ENCODE peak calls at places on chromosomes 16 and 17, in ten cellular contexts. P is CD8-positive, alpha-beta T cell; U is psoas muscle; S is neural progenitor cell; E is testis; Q is stomach; C is right atrium auricular region; T is PC-3; K is transverse colon; V is heart left ventricle. G is an unnamed sample.

GRCh38 chr16:70650216-70650615 is 3.9 kb downstream of the IL34 start:
- DNase-seq in K (no peak), C (no peak), S (no peak), Q (no peak), P (no peak), V (no peak), T (no peak), E (no peak), U (no peak), G (no peak)

GRCh38 chr16:22348296-22348695 is 26.1 kb downstream of the CDR2 start:
- DNase-seq in V (no peak), Q (no peak), E (no peak), U (no peak), S (no peak), C (no peak), P (no peak), T (peak; percentile 67), K (no peak), G (no peak)

GRCh38 chr17:41354538-41354937 is 3.9 kb upstream of the KRT33A start:
- DNase-seq in Q (no peak), T (no peak), P (no peak), C (no peak), S (no peak), K (no peak), E (no peak), U (no peak), V (no peak), G (no peak)

GRCh38 chr17:39739020-39739884 is 1.5 kb downstream of the GRB7 start:
- DNase-seq in K (peak; percentile 91), P (no peak), S (peak; percentile 73), Q (peak; percentile 89), E (peak; percentile 54), U (no peak), V (no peak), T (peak; percentile 72), C (no peak), G (no peak)

GRCh38 chr17:67258836-67259468 is 14.0 kb upstream of the HELZ start:
- DNase-seq in V (no peak), C (peak; percentile 50), Q (no peak), T (no peak), K (peak; percentile 23), S (no peak), U (no peak), P (peak; percentile 29), E (no peak), G (peak; percentile 30)

GRCh38 chr16:13503960-13504635 is 415.9 kb upstream of the ERCC4 start:
- DNase-seq in E (no peak), K (no peak), V (no peak), C (no peak), T (no peak), Q (no peak), S (no peak), U (no peak), P (no peak), G (no peak)

GRCh38 chr17:64572682-64573154 is 65.9 kb downstream of the CEP95 start:
- DNase-seq in K (no peak), S (no peak), C (no peak), E (no peak), Q (no peak), U (no peak), T (peak; percentile 70), V (no peak), P (no peak), G (no peak)

GRCh38 chr17:56297142-56297541 is 143.9 kb downstream of the ANKFN1 start:
- DNase-seq in K (no peak), T (no peak), Q (no peak), C (no peak), P (no peak), S (no peak), E (no peak), V (no peak), U (no peak), G (peak; percentile 96)

GRCh38 chr16:72621651-72622050 is 426.3 kb downstream of the ZFHX3 start:
- DNase-seq in U (no peak), K (no peak), S (no peak), Q (no peak), C (no peak), V (no peak), E (no peak), T (no peak), P (no peak), G (no peak)

GRCh38 chr17:17681744-17682292 is 560 bp downstream of the RAI1 start:
- DNase-seq in C (no peak), S (peak; percentile 68), K (peak; percentile 40), V (peak; percentile 53), U (peak; percentile 55), E (peak; percentile 54), T (peak; percentile 33), Q (no peak), P (peak; percentile 21), G (peak; percentile 56)

GRCh38 chr16:46719528-46719927 is 28.6 kb downstream of the MYLK3 start:
- DNase-seq in K (no peak), Q (no peak), E (no peak), T (no peak), C (no peak), V (no peak), P (no peak), S (no peak), U (no peak), G (no peak)
- H3K4me1 ChIP-seq in K (no peaks in the 10 kb centered on the region), Q (no peaks in the 10 kb centered on the region), E (no peaks in the 10 kb centered on the region), T (no peaks in the 10 kb centered on the region), C (no peaks in the 10 kb centered on the region), V (no peaks in the 10 kb centered on the region), P (no peaks in the 10 kb centered on the region), S (no peaks in the 10 kb centered on the region), U (peaks cover 14% of the 10 kb centered on the region), G (no peaks in the 10 kb centered on the region)

DNA sequence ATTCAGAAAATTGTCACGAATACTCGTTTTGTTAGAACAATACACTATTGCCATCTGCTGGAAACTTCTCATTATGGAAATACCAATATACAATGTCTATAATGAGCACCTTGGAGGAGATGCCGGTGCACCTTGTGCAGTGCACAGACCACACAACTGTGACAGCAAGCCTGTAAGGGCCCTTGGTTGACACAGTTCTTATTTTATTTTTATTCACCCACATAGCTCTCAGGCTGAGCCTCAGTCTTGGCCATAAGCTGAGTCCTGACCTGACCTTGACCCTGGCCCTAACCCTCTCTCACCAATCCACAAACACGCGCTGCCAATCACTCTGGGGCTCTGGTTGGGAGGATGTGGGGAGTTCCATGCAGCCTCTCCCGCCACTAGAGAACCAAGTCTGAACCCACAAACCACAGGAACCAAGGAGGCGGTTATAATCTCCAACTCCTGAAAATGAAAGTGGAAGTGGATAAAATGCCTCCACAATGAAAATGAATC is 7.6 kb downstream of the AIPL1 start:
- DNase-seq in U (no peak), Q (no peak), C (no peak), P (peak; percentile 18), K (no peak), S (no peak), T (peak; percentile 48), V (no peak), E (no peak), G (peak; percentile 77)
- TF ChIP-seq CTCF in U (no peak), Q (no peak), C (no peak), P (no peak), K (no peak), S (no peak), T (peak; percentile 42), V (no peak), E (no peak), G (peak; percentile 48)

GRCh38 chr17:47995241-47995935 is 24.5 kb downstream of the CDK5RAP3 start:
- DNase-seq in P (no peak), U (no peak), T (no peak), S (peak; percentile 86), Q (no peak), C (no peak), K (no peak), E (no peak), V (no peak), G (no peak)

GRCh38 chr17:47996201-47996600 is 25.3 kb downstream of the CDK5RAP3 start:
- DNase-seq in T (no peak), S (no peak), K (no peak), U (no peak), P (no peak), Q (no peak), V (no peak), E (no peak), C (no peak), G (no peak)

GRCh38 chr17:47993031-47993546 is 22.2 kb downstream of the CDK5RAP3 start:
- DNase-seq in S (no peak), Q (no peak), C (no peak), T (no peak), P (no peak), E (no peak), K (no peak), U (no peak), V (no peak), G (no peak)

GRCh38 chr17:47994714-47995113 is 23.8 kb downstream of the CDK5RAP3 start:
- DNase-seq in K (no peak), T (no peak), E (no peak), P (no peak), Q (no peak), U (no peak), C (no peak), V (no peak), S (peak; percentile 45), G (no peak)

DNA sequence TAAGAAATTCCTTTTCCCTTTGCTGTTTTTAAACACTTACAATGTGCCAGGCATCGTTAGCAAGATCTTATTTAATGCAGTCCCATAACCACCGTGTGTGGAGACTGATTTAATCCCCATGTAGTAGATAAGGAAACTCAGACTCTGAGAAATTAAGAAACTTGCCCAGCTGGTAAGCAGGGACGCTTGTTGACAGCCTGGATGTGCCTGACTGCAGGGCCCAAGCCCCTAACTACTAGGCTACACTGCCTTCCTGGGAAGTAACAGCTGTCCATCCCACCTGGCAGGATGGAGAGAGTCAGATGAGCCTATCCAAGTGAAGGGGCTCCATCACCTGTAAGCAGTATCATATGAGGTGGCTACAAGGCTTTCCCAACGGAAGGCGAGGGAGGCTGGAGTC is 23.1 kb downstream of the CDK5RAP3 start:
- DNase-seq in Q (no peak), U (no peak), E (no peak), C (no peak), T (no peak), P (no peak), S (no peak), V (no peak), K (no peak), G (no peak)
- H3K4me1 ChIP-seq in Q (peaks cover 6% of the 10 kb centered on the region), U (no peaks in the 10 kb centered on the region), E (no peaks in the 10 kb centered on the region), C (no peaks in the 10 kb centered on the region), T (peaks cover under 1% of the 10 kb centered on the region), P (no peaks in the 10 kb centered on the region), S (peaks cover 84% of the 10 kb centered on the region), V (no peaks in the 10 kb centered on the region), K (no peaks in the 10 kb centered on the region), G (no peaks in the 10 kb centered on the region)

DNA sequence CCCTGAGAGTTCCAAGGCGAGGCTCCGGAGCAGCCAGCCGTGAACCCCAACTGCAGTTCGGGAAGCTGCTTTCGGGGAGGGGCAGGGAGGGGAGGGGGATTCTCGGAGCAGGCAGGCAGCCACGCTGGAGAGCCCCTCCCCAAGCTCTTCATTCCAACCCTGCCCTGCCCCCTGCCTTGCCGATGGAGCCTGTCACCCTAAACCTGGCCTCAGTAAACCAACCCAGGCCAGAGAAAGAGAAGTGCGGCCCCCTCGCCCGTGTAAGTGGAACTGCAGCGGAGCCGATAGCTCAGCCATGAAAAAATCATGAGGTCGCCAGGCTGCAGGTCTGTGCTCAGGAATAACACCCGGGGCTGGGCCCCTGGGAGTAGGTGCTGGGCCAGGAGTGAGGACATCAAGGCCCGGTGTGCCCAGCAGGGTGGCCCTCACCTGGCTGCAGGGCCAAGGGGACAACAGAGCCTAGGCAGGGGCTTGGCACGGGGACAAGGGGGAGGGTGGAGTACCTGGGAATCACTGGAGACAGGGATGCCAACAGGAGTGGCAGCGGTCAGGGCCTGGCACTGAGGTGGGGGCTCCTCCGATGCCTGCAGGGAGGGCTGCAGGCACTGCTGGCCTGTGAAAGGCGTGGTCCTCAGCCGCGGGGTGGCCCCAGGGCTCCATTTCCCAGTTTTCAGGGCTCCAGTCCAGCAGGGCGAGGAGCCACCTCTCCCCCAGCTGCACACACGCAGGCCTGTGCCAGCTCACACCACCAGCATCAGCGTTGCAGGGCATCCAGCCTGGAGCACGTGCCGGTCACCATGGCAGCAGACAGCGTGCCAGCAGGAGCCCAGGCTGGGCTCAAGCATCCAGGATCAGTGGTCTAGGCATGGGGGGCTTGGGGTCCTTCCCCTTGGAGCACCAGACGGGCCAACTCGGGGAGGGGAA is 4.8 kb upstream of the FSCN2 start:
- DNase-seq in Q (peak; percentile 74), E (peak; percentile 37), S (peak; percentile 86), T (peak; percentile 15), U (peak; percentile 28), P (no peak), K (no peak), C (no peak), V (peak; percentile 73), G (no peak)
- TF ChIP-seq CTCF in Q (no peak), E (peak; percentile 4), S (peak; percentile 54), T (no peak), U (no peak), P (no peak), K (no peak), C (no peak), V (no peak), G (no peak)